ENCODE peak calls at places on chromosomes 3 and 15, in four cellular contexts. One of them, this sample, is unnamed. For H3K9me3, the result is how much of the 10 kb centered on the place peaks cover.

GRCh38 chr3:24454862-24455261 is 39.8 kb downstream of the THRB start:
- DNase-seq in cardiac muscle cell: no peak
- DNase-seq in adrenal gland: no peak
- DNase-seq in breast epithelium: no peak
- DNase-seq in this sample: no peak

GRCh38 chr3:18780941-18781340 is 355.8 kb upstream of the SATB1 start:
- DNase-seq in cardiac muscle cell: no peak
- DNase-seq in adrenal gland: no peak
- DNase-seq in breast epithelium: no peak
- DNase-seq in this sample: no peak

GRCh38 chr3:188207941-188208750 is 54.2 kb downstream of the LPP start:
- DNase-seq in cardiac muscle cell: no peak
- DNase-seq in adrenal gland: peak
- DNase-seq in breast epithelium: no peak
- DNase-seq in this sample: no peak

GRCh38 chr3:73029321-73029796 is 32.1 kb upstream of the EBLN2 start:
- DNase-seq in cardiac muscle cell: peak
- DNase-seq in adrenal gland: peak
- DNase-seq in breast epithelium: no peak
- DNase-seq in this sample: no peak

GRCh38 chr3:156552973-156553372 is 1.9 kb downstream of the SSR3 start:
- DNase-seq in cardiac muscle cell: no peak
- DNase-seq in adrenal gland: no peak
- DNase-seq in breast epithelium: no peak
- DNase-seq in this sample: no peak

GRCh38 chr15:56042982-56043980 is 49.9 kb upstream of the NEDD4 start:
- DNase-seq in cardiac muscle cell: no peak
- DNase-seq in adrenal gland: no peak
- DNase-seq in breast epithelium: no peak
- DNase-seq in this sample: no peak

GRCh38 chr15:29822685-29823459 is 604 bp upstream of the TJP1 start:
- DNase-seq in cardiac muscle cell: peak
- DNase-seq in adrenal gland: peak
- DNase-seq in breast epithelium: peak
- DNase-seq in this sample: no peak

GRCh38 chr15:65132841-65133549 is 613 bp downstream of the PDCD7 start:
- DNase-seq in cardiac muscle cell: peak
- DNase-seq in adrenal gland: peak
- DNase-seq in breast epithelium: no peak
- DNase-seq in this sample: peak

GRCh38 chr15:85742186-85742751 is 52.5 kb downstream of the KLHL25 start:
- DNase-seq in cardiac muscle cell: peak
- DNase-seq in adrenal gland: no peak
- DNase-seq in breast epithelium: no peak
- DNase-seq in this sample: no peak

GRCh38 chr15:34850121-34850520 is 54.8 kb upstream of the ACTC1 start:
- DNase-seq in cardiac muscle cell: no peak
- DNase-seq in adrenal gland: no peak
- DNase-seq in breast epithelium: no peak
- DNase-seq in this sample: no peak

GRCh38 chr3:81352867-81353266 is 408.6 kb downstream of the GBE1 start:
- DNase-seq in cardiac muscle cell: peak
- DNase-seq in adrenal gland: peak
- DNase-seq in breast epithelium: no peak
- DNase-seq in this sample: no peak

GRCh38 chr3:114376091-114376490 is 82.3 kb downstream of the TIGIT start:
- DNase-seq in cardiac muscle cell: peak
- DNase-seq in adrenal gland: no peak
- DNase-seq in breast epithelium: no peak
- DNase-seq in this sample: no peak

GRCh38 chr15:38017721-38018120 is 83.3 kb downstream of the TMCO5A start:
- DNase-seq in cardiac muscle cell: no peak
- DNase-seq in adrenal gland: peak
- DNase-seq in breast epithelium: no peak
- DNase-seq in this sample: no peak

GRCh38 chr15:42385206-42385979 is 26.1 kb downstream of the CAPN3 start:
- DNase-seq in cardiac muscle cell: peak
- DNase-seq in adrenal gland: peak
- DNase-seq in breast epithelium: no peak
- DNase-seq in this sample: no peak

GRCh38 chr3:89098173-89098572 is 9.2 kb upstream of the EPHA3 start:
- DNase-seq in cardiac muscle cell: no peak
- DNase-seq in adrenal gland: no peak
- DNase-seq in breast epithelium: no peak
- DNase-seq in this sample: no peak

GRCh38 chr3:158911586-158911985 is 109.7 kb downstream of the MFSD1 start:
- DNase-seq in cardiac muscle cell: no peak
- DNase-seq in adrenal gland: no peak
- DNase-seq in breast epithelium: no peak
- DNase-seq in this sample: no peak

GRCh38 chr3:183591881-183592521 is 36.5 kb upstream of the KLHL6 start:
- DNase-seq in cardiac muscle cell: peak
- DNase-seq in adrenal gland: no peak
- DNase-seq in breast epithelium: no peak
- DNase-seq in this sample: no peak

GRCh38 chr3:138118863-138119766 is 3.7 kb upstream of the DZIP1L start:
- DNase-seq in cardiac muscle cell: peak
- DNase-seq in adrenal gland: peak
- DNase-seq in breast epithelium: peak
- DNase-seq in this sample: peak

GRCh38 chr3:170007031-170007663 is 30.6 kb upstream of the GPR160 start:
- DNase-seq in cardiac muscle cell: peak
- DNase-seq in adrenal gland: peak
- DNase-seq in breast epithelium: no peak
- DNase-seq in this sample: peak

GRCh38 chr3:51282931-51283330 is 102.2 kb upstream of the MANF start:
- DNase-seq in cardiac muscle cell: no peak
- DNase-seq in adrenal gland: no peak
- DNase-seq in breast epithelium: no peak
- DNase-seq in this sample: no peak

GRCh38 chr15:60649845-60650548 is 171.1 kb upstream of the ICE2 start:
- DNase-seq in cardiac muscle cell: no peak
- DNase-seq in adrenal gland: no peak
- DNase-seq in breast epithelium: no peak
- DNase-seq in this sample: no peak

GRCh38 chr15:70265986-70266385 is 168.3 kb upstream of the TLE3 start:
- DNase-seq in cardiac muscle cell: no peak
- DNase-seq in adrenal gland: no peak
- DNase-seq in breast epithelium: no peak
- DNase-seq in this sample: no peak

GRCh38 chr3:10556312-10556711 is 50.9 kb upstream of the ATP2B2 start:
- DNase-seq in cardiac muscle cell: no peak
- DNase-seq in adrenal gland: no peak
- DNase-seq in breast epithelium: peak
- DNase-seq in this sample: no peak

GRCh38 chr3:97102641-97103040 is 288.2 kb downstream of the EPHA6 start:
- DNase-seq in cardiac muscle cell: no peak
- DNase-seq in adrenal gland: no peak
- DNase-seq in breast epithelium: no peak
- DNase-seq in this sample: no peak

GRCh38 chr3:30681276-30682211 is 75.1 kb downstream of the TGFBR2 start:
- DNase-seq in cardiac muscle cell: peak
- DNase-seq in adrenal gland: peak
- DNase-seq in breast epithelium: no peak
- DNase-seq in this sample: no peak

GRCh38 chr3:55569033-55569518 is 82.0 kb upstream of the WNT5A start:
- DNase-seq in cardiac muscle cell: no peak
- DNase-seq in adrenal gland: no peak
- DNase-seq in breast epithelium: no peak
- DNase-seq in this sample: no peak

GRCh38 chr3:71680588-71680987 is 44.6 kb downstream of the EIF4E3 start:
- DNase-seq in cardiac muscle cell: peak
- DNase-seq in adrenal gland: no peak
- DNase-seq in breast epithelium: no peak
- DNase-seq in this sample: no peak

GRCh38 chr3:45795882-45796765 is at the start of gene SLC6A20:
- DNase-seq in cardiac muscle cell: no peak
- DNase-seq in adrenal gland: no peak
- DNase-seq in breast epithelium: no peak
- DNase-seq in this sample: no peak

GRCh38 chr3:193710286-193711164 is 117.5 kb downstream of the OPA1 start:
- DNase-seq in cardiac muscle cell: no peak
- DNase-seq in adrenal gland: no peak
- DNase-seq in breast epithelium: no peak
- DNase-seq in this sample: no peak

GRCh38 chr3:123448503-123449091 is at the start of gene ADCY5:
- DNase-seq in cardiac muscle cell: no peak
- DNase-seq in adrenal gland: peak
- DNase-seq in breast epithelium: no peak
- DNase-seq in this sample: no peak

GRCh38 chr15:91268510-91268909 is 168.5 kb downstream of the SV2B start:
- DNase-seq in cardiac muscle cell: no peak
- DNase-seq in adrenal gland: peak
- DNase-seq in breast epithelium: no peak
- DNase-seq in this sample: no peak

GRCh38 chr3:145952541-145952940 is 208.4 kb downstream of the PLOD2 start:
- DNase-seq in cardiac muscle cell: peak
- DNase-seq in adrenal gland: no peak
- DNase-seq in breast epithelium: no peak
- DNase-seq in this sample: no peak

GRCh38 chr15:29815000-29815704 is 7.1 kb downstream of the TJP1 start:
- DNase-seq in cardiac muscle cell: no peak
- DNase-seq in adrenal gland: peak
- DNase-seq in breast epithelium: no peak
- DNase-seq in this sample: no peak

GRCh38 chr15:100623301-100623700 is 20.9 kb downstream of the ASB7 start:
- DNase-seq in cardiac muscle cell: peak
- DNase-seq in adrenal gland: no peak
- DNase-seq in breast epithelium: no peak
- DNase-seq in this sample: no peak

GRCh38 chr3:197550489-197550888 is 5.3 kb downstream of the BDH1 start:
- DNase-seq in cardiac muscle cell: no peak
- DNase-seq in adrenal gland: no peak
- DNase-seq in breast epithelium: no peak
- DNase-seq in this sample: no peak

GRCh38 chr3:5888845-5889244 is 701.3 kb downstream of the EDEM1 start:
- DNase-seq in cardiac muscle cell: no peak
- DNase-seq in adrenal gland: no peak
- DNase-seq in breast epithelium: no peak
- DNase-seq in this sample: no peak

GRCh38 chr15:41493205-41493901 is at the start of gene ITPKA:
- DNase-seq in cardiac muscle cell: peak
- DNase-seq in adrenal gland: peak
- DNase-seq in breast epithelium: no peak
- DNase-seq in this sample: peak

GRCh38 chr3:159266779-159267178 is 464.9 kb downstream of the MFSD1 start:
- DNase-seq in cardiac muscle cell: peak
- DNase-seq in adrenal gland: peak
- DNase-seq in breast epithelium: no peak
- DNase-seq in this sample: no peak

GRCh38 chr3:177371903-177372302 is 174.6 kb upstream of the TBL1XR1 start:
- DNase-seq in cardiac muscle cell: no peak
- DNase-seq in adrenal gland: no peak
- DNase-seq in breast epithelium: no peak
- DNase-seq in this sample: no peak

DNA sequence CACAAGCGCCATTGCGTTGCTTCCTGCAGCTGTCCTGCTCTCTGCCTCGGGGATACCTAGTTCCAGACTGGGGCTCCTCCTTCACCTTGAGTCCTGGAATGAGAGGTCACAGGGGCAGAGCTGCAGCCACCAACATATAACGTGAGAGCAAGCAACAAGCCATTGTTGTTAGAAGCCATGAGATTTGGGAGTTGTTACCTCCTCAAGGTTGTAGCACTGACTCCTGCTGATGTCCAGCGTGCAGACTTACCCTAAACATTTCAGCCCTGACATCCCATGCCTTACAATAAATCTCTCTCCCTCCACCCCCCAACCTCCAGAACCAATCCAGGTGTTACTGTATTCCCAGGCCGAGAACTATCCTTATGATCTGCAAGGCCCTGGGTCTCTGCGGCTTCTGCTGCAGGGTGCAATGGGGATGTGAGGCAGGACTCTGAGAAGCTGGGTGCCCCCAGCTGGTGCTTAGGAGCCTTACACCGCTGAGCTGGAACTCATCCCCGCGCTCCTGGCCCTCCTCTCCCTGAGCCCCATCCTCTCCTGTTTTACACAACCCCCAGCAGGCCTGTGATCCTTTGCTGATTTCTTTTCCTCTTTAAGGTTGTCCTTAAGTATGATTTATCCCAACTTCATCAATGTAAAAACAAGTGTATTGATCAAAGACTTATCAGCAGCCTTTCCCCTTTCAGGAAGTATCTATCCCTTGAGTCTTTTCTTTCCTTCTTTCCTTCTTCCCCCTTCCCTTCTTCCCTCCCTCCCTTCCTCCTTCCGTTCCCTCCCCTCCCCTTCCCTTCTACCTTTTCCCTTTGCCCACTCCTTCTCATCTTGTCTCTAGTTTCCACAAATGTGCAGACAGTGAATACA is 84.2 kb upstream of the ABHD2 start:
- DNase-seq in cardiac muscle cell: peak
- DNase-seq in adrenal gland: peak
- DNase-seq in breast epithelium: no peak
- DNase-seq in this sample: no peak
- TF ChIP-seq CTCF in cardiac muscle cell: peak
- TF ChIP-seq CTCF in adrenal gland: no peak
- TF ChIP-seq CTCF in breast epithelium: no peak
- TF ChIP-seq CTCF in this sample: no peak

GRCh38 chr3:163543558-163544189 is 1534.6 kb downstream of the SI start:
- DNase-seq in cardiac muscle cell: no peak
- DNase-seq in adrenal gland: no peak
- DNase-seq in breast epithelium: no peak
- DNase-seq in this sample: no peak
- H3K9me3 ChIP-seq in cardiac muscle cell: under half
- H3K9me3 ChIP-seq in adrenal gland: under half
- H3K9me3 ChIP-seq in breast epithelium: under half
- H3K9me3 ChIP-seq in this sample: under half

GRCh38 chr15:61994216-61994615 is 66.0 kb downstream of the VPS13C start:
- DNase-seq in cardiac muscle cell: peak
- DNase-seq in adrenal gland: no peak
- DNase-seq in breast epithelium: no peak
- DNase-seq in this sample: no peak
- H3K27ac ChIP-seq in cardiac muscle cell: no peak
- H3K27ac ChIP-seq in adrenal gland: no peak
- H3K27ac ChIP-seq in breast epithelium: no peak
- H3K27ac ChIP-seq in this sample: no peak

GRCh38 chr15:75142499-75142898 is 59.2 kb upstream of the C15orf39 start:
- DNase-seq in cardiac muscle cell: no peak
- DNase-seq in adrenal gland: no peak
- DNase-seq in breast epithelium: no peak
- DNase-seq in this sample: no peak
- TF ChIP-seq CTCF in cardiac muscle cell: no peak
- TF ChIP-seq CTCF in adrenal gland: no peak
- TF ChIP-seq CTCF in breast epithelium: no peak
- TF ChIP-seq CTCF in this sample: no peak

DNA sequence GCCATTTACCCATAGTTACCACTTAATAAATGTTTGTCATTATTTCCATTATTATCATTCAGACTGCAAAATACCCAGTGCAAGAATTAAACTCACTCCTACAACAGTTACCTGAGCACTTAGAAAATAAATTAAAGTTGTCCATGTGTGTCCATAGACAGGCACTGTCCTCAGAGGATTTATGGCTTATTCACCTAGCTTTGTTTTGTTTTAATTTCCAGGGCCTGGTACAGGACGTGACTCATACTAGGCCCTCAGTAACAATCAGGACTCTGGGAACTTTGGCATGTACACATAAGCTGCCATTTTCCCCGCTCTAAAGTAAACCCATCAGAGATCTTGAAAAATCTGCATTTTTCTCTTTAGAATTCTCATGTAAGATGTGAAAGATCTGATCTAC is 458.5 kb upstream of the ARRDC4 start:
- DNase-seq in cardiac muscle cell: peak
- DNase-seq in adrenal gland: no peak
- DNase-seq in breast epithelium: no peak
- DNase-seq in this sample: no peak
- H3K9me3 ChIP-seq in cardiac muscle cell: under half
- H3K9me3 ChIP-seq in adrenal gland: under half
- H3K9me3 ChIP-seq in breast epithelium: under half
- H3K9me3 ChIP-seq in this sample: under half